ENCODE peak calls at places on chromosomes 16 and 17, in six cellular contexts. H is neural progenitor cell, Y is esophagus muscularis mucosa, M is AG10803, K is GM23338, Z is fibroblast of lung. J is an unnamed sample.
A peak's percentile ranks its signal among the peaks of the same experiment; 100 is the strongest.

GRCh38 chr17:38452719-38453118 is 24.5 kb downstream of the ARHGAP23 start:
- DNase-seq in H (no peak), Y (no peak), M (no peak), K (no peak), Z (no peak), J (no peak)

GRCh38 chr16:19136549-19137196 is 22.9 kb downstream of the ITPRIPL2 start:
- DNase-seq in H (no peak), Y (no peak), M (peak; percentile 59), K (no peak), Z (no peak), J (peak; percentile 17)

GRCh38 chr17:66684256-66684655 is 150.7 kb upstream of the CACNG5 start:
- DNase-seq in H (no peak), Y (no peak), M (no peak), K (no peak), Z (peak; percentile 37), J (no peak)

GRCh38 chr16:66127459-66128362 is 238.8 kb upstream of the CDH5 start:
- DNase-seq in H (peak; percentile 51), Y (no peak), M (no peak), K (peak; percentile 44), Z (peak; percentile 17), J (no peak)

GRCh38 chr17:1229891-1230571 is 40.2 kb upstream of the BHLHA9 start:
- DNase-seq in H (no peak), Y (no peak), M (no peak), K (no peak), Z (no peak), J (no peak)

GRCh38 chr16:64356267-64356666 is 765.6 kb downstream of the CDH11 start:
- DNase-seq in H (no peak), Y (no peak), M (peak; percentile 96), K (no peak), Z (peak; percentile 89), J (peak; percentile 91)

GRCh38 chr17:55996826-55997225 is 156.4 kb upstream of the ANKFN1 start:
- DNase-seq in H (no peak), Y (no peak), M (no peak), K (no peak), Z (no peak), J (no peak)

GRCh38 chr17:19744922-19745757 is 3.0 kb downstream of the ALDH3A1 start:
- DNase-seq in H (peak; percentile 95), Y (peak; percentile 97), M (peak; percentile 49), K (peak; percentile 94), Z (peak; percentile 60), J (peak; percentile 70)

GRCh38 chr16:88545781-88546180 is 24.4 kb upstream of the ZC3H18 start:
- DNase-seq in H (no peak), Y (no peak), M (no peak), K (no peak), Z (no peak), J (no peak)

GRCh38 chr17:57539528-57540301 is 205.4 kb downstream of the CCDC182 start:
- DNase-seq in H (no peak), Y (no peak), M (no peak), K (no peak), Z (no peak), J (no peak)

GRCh38 chr16:82627811-82628339 is 1.1 kb downstream of the CDH13 start:
- DNase-seq in H (peak; percentile 68), Y (no peak), M (peak; percentile 18), K (peak; percentile 49), Z (peak; percentile 41), J (peak; percentile 31)

GRCh38 chr17:35241520-35241919 is 1.4 kb upstream of the SLFN5 start:
- DNase-seq in H (no peak), Y (no peak), M (no peak), K (peak; percentile 15), Z (no peak), J (no peak)

GRCh38 chr17:37106049-37106448 is 157.3 kb downstream of the AATF start:
- DNase-seq in H (no peak), Y (no peak), M (no peak), K (peak; percentile 68), Z (no peak), J (no peak)

GRCh38 chr16:75307506-75307905 is 56.1 kb upstream of the BCAR1 start:
- DNase-seq in H (no peak), Y (no peak), M (no peak), K (no peak), Z (no peak), J (no peak)

GRCh38 chr16:88372522-88372921 is 10.2 kb upstream of the ZNF469 start:
- DNase-seq in H (no peak), Y (no peak), M (no peak), K (no peak), Z (no peak), J (no peak)

GRCh38 chr17:37725601-37726146 is 19.2 kb downstream of the HNF1B start:
- DNase-seq in H (peak; percentile 27), Y (no peak), M (no peak), K (no peak), Z (no peak), J (no peak)

GRCh38 chr17:13835151-13835550 is 233.4 kb upstream of the HS3ST3A1 start:
- DNase-seq in H (no peak), Y (no peak), M (peak; percentile 36), K (no peak), Z (peak; percentile 19), J (no peak)

GRCh38 chr17:10605221-10605783 is 51.8 kb downstream of the MYH3 start:
- DNase-seq in H (no peak), Y (no peak), M (no peak), K (peak; percentile 13), Z (no peak), J (no peak)

GRCh38 chr17:41428591-41429326 is 4.4 kb upstream of the KRT37 start:
- DNase-seq in H (peak; percentile 16), Y (no peak), M (peak; percentile 18), K (no peak), Z (peak; percentile 63), J (peak; percentile 10)

DNA sequence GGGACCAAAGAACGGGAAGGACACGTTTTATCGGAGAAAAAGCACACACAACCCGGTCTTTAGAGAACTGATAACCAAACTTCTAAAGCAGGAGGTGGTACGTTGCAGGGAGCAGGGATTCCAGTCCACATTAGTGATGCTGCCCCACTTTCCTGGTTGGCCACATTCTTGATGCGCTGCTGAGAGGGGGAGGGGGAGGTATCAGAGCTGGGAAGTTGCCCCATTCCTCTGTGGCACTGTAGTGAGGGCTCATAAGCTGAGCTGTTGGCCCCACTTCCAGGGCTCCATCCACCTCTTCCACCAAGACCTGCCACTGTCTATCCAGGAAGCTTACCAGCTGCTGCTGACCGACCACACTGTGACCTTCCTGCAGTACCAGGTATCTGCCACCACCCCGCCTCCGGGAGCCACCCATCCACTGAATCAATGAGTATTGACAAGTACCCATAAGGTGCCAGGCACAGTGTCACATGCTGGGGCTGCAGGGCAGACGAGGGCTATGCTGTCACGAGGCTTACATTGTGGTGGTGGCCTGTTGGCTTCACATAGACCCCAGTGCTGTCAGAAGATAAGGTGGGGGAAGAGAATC is 1.0 kb downstream of the TSEN54 start:
- DNase-seq in H (peak; percentile 33), Y (no peak), M (no peak), K (peak; percentile 59), Z (no peak), J (no peak)
- TF ChIP-seq CTCF in H (peak; percentile 13), Y (no peak), M (no peak), K (peak; percentile 21), Z (no peak), J (no peak)

DNA sequence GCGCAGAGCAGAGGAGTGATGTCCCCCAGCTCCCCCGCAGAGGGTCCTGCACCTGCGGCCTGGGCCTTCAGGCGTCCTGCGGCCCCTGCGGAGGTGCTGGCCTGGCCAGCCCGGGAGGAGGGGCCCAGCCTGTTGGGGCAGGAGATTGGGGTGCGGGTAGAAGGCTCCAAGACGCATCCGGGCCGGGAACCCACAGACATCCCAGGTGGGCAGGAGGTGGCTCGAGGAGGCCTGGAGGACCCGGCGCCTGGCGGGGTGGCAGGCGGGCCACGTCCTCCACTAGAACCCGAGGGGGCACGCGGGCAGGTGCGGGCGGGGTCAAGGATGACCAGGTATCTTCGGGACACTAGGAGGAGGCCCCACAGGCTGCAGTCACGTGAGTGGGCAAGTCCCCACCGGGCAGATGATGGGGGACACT is 647 bp upstream of the SECTM1 start:
- DNase-seq in H (no peak), Y (no peak), M (no peak), K (no peak), Z (no peak), J (no peak)
- TF ChIP-seq CTCF in H (no peak), Y (no peak), M (no peak), K (no peak), Z (no peak), J (no peak)

GRCh38 chr17:33927732-33928133 is 327.4 kb upstream of the CCL2 start:
- DNase-seq in H (peak; percentile 36), Y (no peak), M (no peak), K (peak; percentile 24), Z (peak; percentile 37), J (no peak)
- TF ChIP-seq CTCF in H (peak; percentile 57), Y (no peak), M (no peak), K (peak; percentile 54), Z (no peak), J (no peak)

GRCh38 chr16:57949013-57949412 is 21.9 kb downstream of the CNGB1 start:
- DNase-seq in H (peak; percentile 53), Y (no peak), M (no peak), K (peak; percentile 52), Z (no peak), J (no peak)
- TF ChIP-seq CTCF in H (no peak), Y (no peak), M (no peak), K (no peak), Z (no peak), J (no peak)

J was measured in cardiac fibroblast.